ENCODE peak calls at places on chromosomes 11 and 22, in seven cellular contexts. P, Z, H, F, I, V and K are unnamed samples.

GRCh38 chr11:62233730-62234129 is 8.3 kb upstream of the SCGB1D2 start:
- DNase-seq in I (no peak), H (no peak), P (no peak), V (no peak), F (no peak), Z (no peak), K (no peak)

GRCh38 chr11:70547386-70547785 is 149.1 kb downstream of the CTTN start:
- DNase-seq in Z (no peak), F (no peak), H (peak), I (no peak), V (no peak), P (no peak), K (no peak)

GRCh38 chr11:111540114-111540920 is at the start of gene LAYN:
- DNase-seq in P (peak), I (no peak), H (peak), Z (peak), V (peak), F (no peak), K (peak)

GRCh38 chr22:27679722-27680488 is 121.7 kb downstream of the MN1 start:
- DNase-seq in P (no peak), I (no peak), H (no peak), Z (no peak), V (no peak), F (no peak), K (no peak)

GRCh38 chr22:29871684-29872083 is 11.3 kb upstream of the MTMR3 start:
- DNase-seq in F (no peak), Z (no peak), P (peak), I (no peak), H (no peak), V (no peak), K (no peak)

GRCh38 chr22:31093956-31094622 is 13.0 kb downstream of the SMTN start:
- DNase-seq in I (no peak), Z (no peak), P (no peak), F (peak), V (no peak), H (no peak), K (no peak)

GRCh38 chr11:66800720-66801428 is 42.4 kb upstream of the RCE1 start:
- DNase-seq in P (no peak), V (no peak), F (peak), I (peak), Z (no peak), H (no peak), K (no peak)

GRCh38 chr11:57647960-57648776 is 1.5 kb downstream of the YPEL4 start:
- DNase-seq in F (no peak), I (no peak), P (no peak), Z (no peak), H (no peak), V (no peak), K (no peak)

GRCh38 chr22:38317995-38318715 is 922 bp upstream of the CSNK1E start:
- DNase-seq in V (no peak), P (no peak), Z (peak), F (no peak), I (no peak), H (peak), K (no peak)

GRCh38 chr11:33747969-33748368 is 11.7 kb upstream of the CD59 start:
- DNase-seq in Z (no peak), I (no peak), P (no peak), H (no peak), F (no peak), V (no peak), K (no peak)

GRCh38 chr11:109644158-109644557 is 222.2 kb downstream of the C11orf87 start:
- DNase-seq in H (peak), I (no peak), V (no peak), Z (no peak), F (no peak), P (no peak), K (no peak)

GRCh38 chr22:28958611-28959010 is 75.2 kb downstream of the ZNRF3 start:
- DNase-seq in I (no peak), V (no peak), F (no peak), P (no peak), Z (no peak), H (no peak), K (no peak)